ENCODE peak calls at places on chromosome 5, in seven cellular contexts. Q is activated CD8-positive, alpha-beta memory T cell treated with anti-CD3 and anti-CD28 coated beads, Interleukin-2, amount 50 U/mL, for 48 hours; L is D341Med; X is effector CD8-positive, alpha-beta T cell; H is ovary; B is NCI-H1436; A is stimulated activated CD8-positive, alpha-beta memory T cell treated with anti-CD3 and anti-CD28 coated beads, Interleukin-7, amount 100 ng/mL, for 24 hours. V is an unnamed sample.

GRCh38 chr5:113615708-113616107 is 102.2 kb downstream of the YTHDC2 start:
- DNase-seq in A (no peak), L (no peak), X (no peak), B (no peak), Q (no peak), H (peak; percentile 42), V (no peak)

GRCh38 chr5:72850113-72850512 is 33.7 kb downstream of the TNPO1 start:
- DNase-seq in A (no peak), H (no peak), Q (no peak), L (no peak), B (no peak), X (no peak), V (no peak)

GRCh38 chr5:78561261-78561660 is 87.3 kb downstream of the LHFPL2 start:
- DNase-seq in A (no peak), H (no peak), X (no peak), L (no peak), Q (no peak), B (no peak), V (no peak)

GRCh38 chr5:35058395-35058794 is 10.6 kb upstream of the AGXT2 start:
- DNase-seq in X (no peak), Q (no peak), H (no peak), A (no peak), L (no peak), B (no peak), V (no peak)

GRCh38 chr5:103668281-103668680 is 105.7 kb upstream of the NUDT12 start:
- DNase-seq in Q (no peak), X (no peak), L (no peak), A (no peak), H (no peak), B (no peak), V (no peak)

GRCh38 chr5:145859897-145860296 is 12.9 kb downstream of the GRXCR2 start:
- DNase-seq in L (no peak), Q (no peak), A (no peak), H (no peak), B (no peak), X (no peak), V (no peak)

GRCh38 chr5:157186309-157187045 is 5.8 kb downstream of the ITK start:
- DNase-seq in A (no peak), L (no peak), X (no peak), Q (no peak), H (no peak), B (no peak), V (no peak)

GRCh38 chr5:39427225-39427624 is 2.4 kb upstream of the DAB2 start:
- DNase-seq in H (no peak), X (no peak), B (no peak), A (no peak), L (no peak), Q (no peak), V (no peak)

GRCh38 chr5:138831703-138832102 is 43.4 kb downstream of the LRRTM2 start:
- DNase-seq in A (no peak), B (no peak), X (no peak), H (no peak), L (no peak), Q (no peak), V (no peak)

GRCh38 chr5:92518318-92518913 is 1062.6 kb downstream of the NR2F1-AS1 start:
- DNase-seq in L (peak; percentile 59), B (no peak), H (no peak), A (no peak), Q (no peak), X (no peak), V (no peak)

GRCh38 chr5:53035868-53036381 is 46.8 kb downstream of the ITGA2 start:
- DNase-seq in B (no peak), A (no peak), X (no peak), Q (no peak), H (no peak), L (peak; percentile 24), V (no peak)

GRCh38 chr5:57302643-57303042 is 128.8 kb downstream of the GPBP1 start:
- DNase-seq in B (no peak), A (no peak), Q (no peak), X (no peak), L (no peak), H (no peak), V (no peak)

GRCh38 chr5:2112128-2112808 is 229.5 kb upstream of the IRX4 start:
- DNase-seq in Q (no peak), B (peak; percentile 22), A (no peak), X (no peak), H (no peak), L (peak; percentile 68), V (no peak)

GRCh38 chr5:98638701-98639100 is 134.8 kb upstream of the RGMB start:
- DNase-seq in B (no peak), L (no peak), A (no peak), Q (no peak), X (no peak), H (no peak), V (no peak)

V was measured in ecto neural progenitor cell.